ENCODE peak calls at places on chromosomes 7 and 10, in eight cellular contexts. K is CD8-positive, alpha-beta T cell; D is activated T-cell treated with anti-CD3 and anti-CD28 coated beads, Interleukin-2, amount 50 U/mL, for 4 hours; V is GM23248; P is stimulated activated CD4-positive, alpha-beta T cell treated with anti-CD3 and anti-CD28 coated beads, Interleukin-12 subunit alpha, Interleukin-12 subunit beta, amount 100 ng/mL, for 4 hours; A is cardiac septum; Q is stimulated activated naive CD8-positive, alpha-beta T cell treated with anti-CD3 and anti-CD28 coated beads, Interleukin-15, Interleukin-2, amounts not matched to agents 100 U/mL and 50 U/mL, for 24 hours; F is CD4-positive, CD25-positive, alpha-beta regulatory T cell. S is an unnamed sample.

GRCh38 chr10:62817120-62817762 is 1.1 kb upstream of the EGR2 start:
- DNase-seq in V (peak), K (peak), F (peak), A (peak), D (peak), Q (peak), P (peak), S (peak)

GRCh38 chr7:98168181-98168903 is 42.9 kb upstream of the BHLHA15 start:
- DNase-seq in P (peak), A (no peak), Q (peak), K (peak), F (peak), D (peak), V (peak), S (peak)

GRCh38 chr10:86400705-86401587 is 34.4 kb upstream of the GRID1 start:
- DNase-seq in A (no peak), V (peak), K (peak), P (peak), D (peak), F (peak), Q (peak), S (peak)

GRCh38 chr10:35770817-35771355 is 128.8 kb upstream of the FZD8 start:
- DNase-seq in D (no peak), Q (no peak), P (no peak), V (no peak), A (no peak), K (no peak), F (no peak), S (no peak)

GRCh38 chr7:100538348-100538653 is 702 bp upstream of the AGFG2 start:
- DNase-seq in A (no peak), F (no peak), Q (no peak), V (no peak), P (no peak), D (no peak), K (no peak), S (no peak)

GRCh38 chr7:47406766-47407129 is 175.2 kb downstream of the TNS3 start:
- DNase-seq in D (no peak), A (peak), K (no peak), F (no peak), Q (no peak), V (no peak), P (no peak), S (no peak)

GRCh38 chr7:64755881-64756280 is 38.3 kb upstream of the ZNF138 start:
- DNase-seq in F (no peak), A (no peak), P (no peak), K (no peak), V (no peak), D (no peak), Q (no peak), S (no peak)

GRCh38 chr10:31961264-31961663 is 32.6 kb upstream of the ARHGAP12 start:
- DNase-seq in F (no peak), Q (no peak), K (no peak), V (no peak), D (no peak), A (no peak), P (no peak), S (no peak)

GRCh38 chr10:12067336-12067735 is 1.4 kb upstream of the DHTKD1 start:
- DNase-seq in Q (no peak), P (no peak), A (no peak), K (no peak), D (no peak), F (no peak), V (peak), S (no peak)

GRCh38 chr7:30727061-30727945 is 24.6 kb upstream of the INMT start:
- DNase-seq in V (peak), K (peak), Q (peak), D (no peak), P (no peak), F (peak), A (no peak), S (peak)

GRCh38 chr10:92688927-92689662 is 660 bp upstream of the HHEX start:
- DNase-seq in D (no peak), V (peak), A (peak), P (no peak), Q (no peak), F (no peak), K (peak), S (no peak)